ENCODE peak calls at places on chromosomes 5 and 9, in five cellular contexts. X is fibroblast of lung; S is aorta; M is CD8-positive, alpha-beta T cell; W is BE2C. O is an unnamed sample. For H3K9me3, the result is how much of the 10 kb centered on the place peaks cover.

GRCh38 chr9:20356392-20357206 is 265.7 kb downstream of the MLLT3 start:
- DNase-seq in W (peak), X (peak), M (peak), S (peak), O (peak)

GRCh38 chr9:16450578-16450977 is 419.9 kb downstream of the BNC2 start:
- DNase-seq in S (no peak), X (no peak), M (no peak), W (peak), O (no peak)

GRCh38 chr9:101631892-101632291 is 37.1 kb upstream of the PPP3R2 start:
- DNase-seq in X (no peak), W (no peak), M (no peak), S (no peak), O (no peak)

GRCh38 chr5:126846756-126847155 is 69.8 kb downstream of the LMNB1 start:
- DNase-seq in M (no peak), W (peak), X (no peak), S (no peak), O (no peak)

GRCh38 chr5:72654231-72654630 is 147.0 kb upstream of the ZNF366 start:
- DNase-seq in M (no peak), S (no peak), X (no peak), W (no peak), O (no peak)

GRCh38 chr5:106321242-106321641 is 1349.5 kb downstream of the EFNA5 start:
- DNase-seq in S (no peak), W (no peak), M (no peak), X (peak), O (no peak)

GRCh38 chr5:127934791-127935256 is 148.7 kb upstream of the SLC12A2 start:
- DNase-seq in S (no peak), M (no peak), W (no peak), X (peak), O (no peak)

GRCh38 chr9:69122086-69122390 is 52.0 kb upstream of the TJP2 start:
- DNase-seq in M (peak), S (peak), W (peak), X (peak), O (no peak)

GRCh38 chr5:98750693-98751092 is 22.8 kb upstream of the RGMB start:
- DNase-seq in M (no peak), S (no peak), X (no peak), W (no peak), O (no peak)

GRCh38 chr5:36558652-36559051 is 47.8 kb upstream of the SLC1A3 start:
- DNase-seq in S (no peak), X (no peak), M (no peak), W (no peak), O (no peak)

GRCh38 chr9:37801287-37801850 is 772 bp downstream of the DCAF10 start:
- DNase-seq in M (peak), X (peak), S (peak), W (peak), O (no peak)

GRCh38 chr9:114452219-114453169 is 52.8 kb downstream of the WHRN start:
- DNase-seq in W (no peak), S (no peak), X (no peak), M (peak), O (no peak)

GRCh38 chr9:16367605-16368424 is 502.7 kb downstream of the BNC2 start:
- DNase-seq in W (no peak), X (peak), M (no peak), S (no peak), O (no peak)

GRCh38 chr5:761854-762685 is 22.5 kb downstream of the ZDHHC11B start:
- DNase-seq in S (peak), W (peak), X (no peak), M (no peak), O (no peak)

GRCh38 chr5:40204157-40204556 is 475.6 kb upstream of the PTGER4 start:
- DNase-seq in S (no peak), W (no peak), X (no peak), M (no peak), O (no peak)

GRCh38 chr5:171845857-171846785 is 60.5 kb downstream of the SMIM23 start:
- DNase-seq in S (no peak), M (no peak), X (peak), W (no peak), O (no peak)

GRCh38 chr5:120012441-120012840 is 383.1 kb downstream of the FAM170A start:
- DNase-seq in X (no peak), M (no peak), S (no peak), W (no peak), O (no peak)

GRCh38 chr5:158660726-158661125 is 439.0 kb downstream of the EBF1 start:
- DNase-seq in S (no peak), M (no peak), W (no peak), X (peak), O (no peak)

GRCh38 chr9:34093578-34093977 is 32.9 kb downstream of the DCAF12 start:
- DNase-seq in X (no peak), W (no peak), M (no peak), S (no peak), O (no peak)

GRCh38 chr5:15073453-15073852 is 201.9 kb upstream of the ANKH start:
- DNase-seq in X (no peak), W (peak), M (no peak), S (no peak), O (no peak)

GRCh38 chr9:5971740-5972139 is 43.7 kb downstream of the RANBP6 start:
- DNase-seq in M (no peak), W (no peak), S (no peak), X (peak), O (no peak)

GRCh38 chr5:146745937-146746577 is 132.5 kb downstream of the PPP2R2B start:
- DNase-seq in S (no peak), M (no peak), W (no peak), X (peak), O (no peak)

GRCh38 chr5:78113689-78114088 is 180.8 kb downstream of the AP3B1 start:
- DNase-seq in M (no peak), W (no peak), S (no peak), X (no peak), O (no peak)

GRCh38 chr5:79924936-79925893 is 65.8 kb downstream of the MTX3 start:
- DNase-seq in M (peak), W (no peak), S (no peak), X (no peak), O (no peak)

GRCh38 chr9:133125706-133126696 is 5.0 kb upstream of the RALGDS start:
- DNase-seq in S (no peak), M (no peak), W (no peak), X (peak), O (no peak)

DNA sequence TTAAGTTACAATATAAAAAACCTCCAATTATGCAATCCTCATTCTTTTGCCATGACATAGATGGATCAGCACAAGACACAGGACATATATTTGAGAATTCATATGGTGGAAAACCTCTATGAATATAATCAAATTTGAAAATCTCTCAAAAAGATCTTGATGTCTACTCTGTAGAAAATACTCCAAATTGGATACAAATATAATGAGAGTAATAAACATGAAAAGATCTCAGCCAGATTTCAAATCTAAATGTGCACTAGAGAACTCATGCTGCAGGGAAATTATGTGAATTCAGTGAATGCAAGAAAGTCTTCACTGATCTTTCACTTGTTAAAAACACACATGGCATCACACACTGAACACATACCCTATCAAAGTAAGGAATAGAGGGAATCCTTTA is 13.8 kb downstream of the PCDHB15 start:
- DNase-seq in S (no peak), M (no peak), X (no peak), W (no peak), O (no peak)
- H3K9me3 ChIP-seq in S (under half), M (under half), X (under half), W (under half), O (under half)

GRCh38 chr5:64632251-64632650 is 58.1 kb upstream of the SHISAL2B start:
- DNase-seq in W (no peak), S (no peak), X (peak), M (no peak), O (no peak)
- H3K9me3 ChIP-seq in W (under half), S (under half), X (under half), M (under half), O (under half)

GRCh38 chr9:40913928-40914673 is 214.4 kb downstream of the FOXD4L6 start:
- DNase-seq in S (no peak), M (no peak), X (no peak), W (no peak), O (no peak)
- H3K9me3 ChIP-seq in S (under half), M (half or more), X (under half), W (under half), O (half or more)

GRCh38 chr9:95494416-95495371 is 22.1 kb downstream of the PTCH1 start:
- DNase-seq in W (peak), X (peak), M (peak), S (no peak), O (peak)

GRCh38 chr9:95494022-95494415 is 22.8 kb downstream of the PTCH1 start:
- DNase-seq in W (peak), S (no peak), M (peak), X (no peak), O (no peak)

GRCh38 chr9:95495529-95495928 is 21.2 kb downstream of the PTCH1 start:
- DNase-seq in S (no peak), X (no peak), M (no peak), W (no peak), O (no peak)

GRCh38 chr9:95497772-95498171 is 19.0 kb downstream of the PTCH1 start:
- DNase-seq in W (no peak), M (no peak), S (no peak), X (peak), O (no peak)

GRCh38 chr9:95495988-95496387 is 20.8 kb downstream of the PTCH1 start:
- DNase-seq in X (no peak), W (no peak), S (no peak), M (no peak), O (no peak)
- H3K9me3 ChIP-seq in X (under half), W (under half), S (under half), M (under half), O (under half)

DNA sequence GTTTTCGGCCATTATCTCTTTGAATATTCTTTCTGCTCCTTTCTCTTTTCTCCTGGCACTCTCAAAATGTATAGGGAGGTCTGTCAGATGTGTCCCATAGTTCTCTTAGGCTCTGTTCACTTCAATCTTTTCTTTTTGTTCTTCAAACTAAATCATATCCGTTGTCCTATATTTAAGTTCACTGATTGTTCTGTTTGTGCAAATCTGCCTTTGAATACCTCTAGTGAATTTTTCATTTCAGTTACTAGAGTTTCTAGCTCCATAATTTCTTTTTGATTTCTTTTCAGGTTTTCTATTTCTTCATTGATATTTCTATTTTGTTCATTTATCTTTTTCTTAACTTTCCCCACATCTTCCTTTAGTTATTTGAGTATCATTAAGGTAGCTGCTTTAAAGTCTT is 65.4 kb downstream of the CERT1 start:
- DNase-seq in W (no peak), S (no peak), M (no peak), X (no peak), O (no peak)
- H3K9me3 ChIP-seq in W (under half), S (under half), M (under half), X (under half), O (under half)

DNA sequence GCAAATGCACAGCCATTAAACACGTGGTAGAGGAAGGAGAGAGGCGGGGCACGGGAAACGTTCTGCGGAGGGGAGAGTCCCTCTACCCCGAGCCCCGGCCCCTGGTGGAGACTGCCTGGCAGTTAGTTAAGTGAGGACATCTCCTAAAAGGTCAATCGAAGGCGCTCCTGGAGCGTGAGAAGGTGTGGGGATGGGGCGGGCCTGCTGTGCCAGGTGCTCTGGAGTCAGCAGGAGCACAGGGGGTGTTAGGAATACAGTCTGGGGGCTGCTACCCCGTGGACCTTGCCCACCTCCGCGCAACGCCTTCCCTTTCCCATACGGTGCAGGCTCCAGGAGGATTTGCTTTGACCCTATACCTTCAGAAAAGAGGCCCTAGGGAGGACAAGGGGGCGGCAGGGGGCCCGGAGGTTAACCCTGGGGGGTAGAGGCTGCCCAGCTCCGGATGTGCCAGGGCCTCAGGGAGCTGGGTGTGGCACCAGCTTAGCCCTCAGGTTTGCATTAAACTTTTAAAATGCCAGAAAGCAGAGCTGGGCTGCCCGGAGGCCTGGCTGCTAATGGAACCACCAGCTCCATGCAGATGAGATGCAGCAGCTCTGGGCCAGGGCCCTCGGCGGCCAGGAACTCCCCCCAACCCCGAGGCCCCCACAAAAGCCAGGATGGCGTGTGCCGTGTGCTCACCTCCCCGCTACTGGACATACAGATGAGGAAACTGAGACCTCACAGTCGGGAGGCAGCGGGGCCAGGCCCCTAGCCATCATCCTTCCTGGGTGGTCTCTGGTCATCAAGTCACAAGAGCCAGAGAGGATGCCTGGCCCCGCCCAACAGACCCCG is 39.2 kb downstream of the NACC2 start:
- DNase-seq in S (no peak), W (peak), X (no peak), M (no peak), O (no peak)
- H3K9me3 ChIP-seq in S (under half), W (under half), X (under half), M (under half), O (under half)

GRCh38 chr5:178293400-178293799 is 60.8 kb upstream of the PHYKPL start:
- DNase-seq in M (no peak), S (peak), X (no peak), W (peak), O (no peak)
- H3K9me3 ChIP-seq in M (under half), S (under half), X (under half), W (under half), O (under half)

GRCh38 chr5:179297026-179297425 is 48.2 kb downstream of the ADAMTS2 start:
- DNase-seq in W (no peak), S (peak), M (no peak), X (no peak), O (no peak)
- H3K9me3 ChIP-seq in W (under half), S (under half), M (under half), X (under half), O (under half)

GRCh38 chr5:3105172-3105571 is 353.7 kb upstream of the IRX2 start:
- DNase-seq in M (no peak), W (no peak), X (peak), S (no peak), O (no peak)

GRCh38 chr5:3104446-3105047 is 353.1 kb upstream of the IRX2 start:
- DNase-seq in X (no peak), W (no peak), S (no peak), M (no peak), O (no peak)

GRCh38 chr5:3102531-3102930 is 351.1 kb upstream of the IRX2 start:
- DNase-seq in W (no peak), S (no peak), X (no peak), M (no peak), O (no peak)

GRCh38 chr5:3101561-3101960 is 350.1 kb upstream of the IRX2 start:
- DNase-seq in W (no peak), X (no peak), S (no peak), M (no peak), O (no peak)

GRCh38 chr5:3103241-3103855 is 351.9 kb upstream of the IRX2 start:
- DNase-seq in S (no peak), W (no peak), M (no peak), X (no peak), O (no peak)
- H3K9me3 ChIP-seq in S (under half), W (under half), M (under half), X (under half), O (under half)